ENCODE peak calls at places on chromosomes 6 and 20, in eight cellular contexts. V is CD8-positive, alpha-beta T cell; I is GM20000; G is fibroblast of mammary gland; W is WERI-Rb-1; C is activated CD8-positive, alpha-beta T cell treated with anti-CD3 and anti-CD28 coated beads for 36 hours; S is astrocyte of the spinal cord; J is dorsolateral prefrontal cortex. Z is an unnamed sample.

GRCh38 chr6:11013671-11014070 is 30.4 kb downstream of the ELOVL2 start:
- DNase-seq in J (no peak), C (no peak), I (no peak), W (no peak), G (no peak), S (no peak), V (no peak), Z (no peak)

GRCh38 chr20:41082306-41082705 is 53.7 kb downstream of the TOP1 start:
- DNase-seq in G (no peak), C (no peak), I (no peak), V (no peak), W (no peak), S (no peak), J (no peak), Z (no peak)

GRCh38 chr6:118581489-118581959 is 33.4 kb downstream of the PLN start:
- DNase-seq in V (no peak), I (no peak), J (no peak), G (peak; percentile 75), S (peak; percentile 62), W (no peak), C (no peak), Z (peak; percentile 64)

GRCh38 chr6:82570083-82570482 is 206.5 kb downstream of the TPBG start:
- DNase-seq in V (no peak), S (peak; percentile 32), W (no peak), C (no peak), G (no peak), I (no peak), J (no peak), Z (no peak)

GRCh38 chr20:5203380-5203779 is 76.6 kb downstream of the CDS2 start:
- DNase-seq in S (no peak), J (no peak), C (no peak), G (no peak), I (no peak), W (no peak), V (no peak), Z (no peak)

GRCh38 chr6:35024601-35025054 is 116.5 kb downstream of the TCP11 start:
- DNase-seq in G (peak; percentile 40), S (peak; percentile 65), V (no peak), J (no peak), I (no peak), C (no peak), W (peak; percentile 44), Z (no peak)

GRCh38 chr6:46973029-46973428 is 51.3 kb upstream of the ADGRF5 start:
- DNase-seq in C (no peak), S (no peak), G (no peak), I (no peak), V (no peak), J (no peak), W (no peak), Z (no peak)

GRCh38 chr20:353166-353565 is 6.3 kb downstream of the NRSN2 start:
- DNase-seq in C (no peak), V (no peak), W (no peak), I (no peak), G (no peak), J (no peak), S (no peak), Z (no peak)

GRCh38 chr20:19867940-19868371 is 109.9 kb downstream of the RIN2 start:
- DNase-seq in V (no peak), C (no peak), W (no peak), G (no peak), I (no peak), S (no peak), J (peak; percentile 56), Z (peak; percentile 37)

GRCh38 chr6:53658992-53659391 is 6.6 kb downstream of the KLHL31 start:
- DNase-seq in S (no peak), G (no peak), C (no peak), W (no peak), J (no peak), I (no peak), V (no peak), Z (no peak)

GRCh38 chr6:138724015-138724414 is 49.6 kb upstream of the CCDC28A start:
- DNase-seq in W (no peak), S (peak; percentile 84), I (no peak), C (no peak), V (no peak), J (no peak), G (peak; percentile 5), Z (peak; percentile 34)

GRCh38 chr6:108455688-108456087 is 105.0 kb upstream of the FOXO3 start:
- DNase-seq in S (no peak), G (no peak), W (no peak), V (no peak), J (no peak), C (no peak), I (no peak), Z (no peak)

GRCh38 chr6:148716811-148717210 is 30.0 kb upstream of the UST start:
- DNase-seq in G (peak; percentile 46), V (no peak), J (no peak), S (no peak), C (no peak), W (no peak), I (no peak), Z (no peak)

GRCh38 chr6:79601020-79601609 is 30.0 kb upstream of the SH3BGRL2 start:
- DNase-seq in V (no peak), G (peak; percentile 71), W (no peak), J (no peak), C (no peak), I (no peak), S (peak; percentile 80), Z (no peak)

GRCh38 chr20:38985603-38986170 is 23.5 kb downstream of the DHX35 start:
- DNase-seq in J (no peak), G (peak; percentile 91), I (no peak), S (peak; percentile 83), V (no peak), C (no peak), W (no peak), Z (no peak)

GRCh38 chr20:53258741-53259140 is 286.6 kb downstream of the TSHZ2 start:
- DNase-seq in G (no peak), S (no peak), C (no peak), J (no peak), I (no peak), W (no peak), V (no peak), Z (no peak)

GRCh38 chr6:11865926-11866325 is 87.3 kb upstream of the ADTRP start:
- DNase-seq in C (no peak), V (no peak), S (peak; percentile 41), G (peak; percentile 57), W (no peak), J (no peak), I (no peak), Z (no peak)

GRCh38 chr6:157280153-157280552 is 43.2 kb downstream of the TMEM242 start:
- DNase-seq in G (no peak), V (no peak), W (no peak), C (no peak), J (no peak), S (no peak), I (no peak), Z (no peak)

GRCh38 chr6:157283330-157283898 is 39.9 kb downstream of the TMEM242 start:
- DNase-seq in J (no peak), V (no peak), G (no peak), I (no peak), C (no peak), W (no peak), S (no peak), Z (no peak)

GRCh38 chr6:157280947-157281346 is 42.4 kb downstream of the TMEM242 start:
- DNase-seq in J (no peak), W (no peak), S (no peak), V (no peak), I (no peak), G (no peak), C (no peak), Z (no peak)

GRCh38 chr6:157282279-157282678 is 41.0 kb downstream of the TMEM242 start:
- DNase-seq in G (no peak), C (no peak), W (no peak), S (no peak), J (no peak), V (no peak), I (no peak), Z (no peak)

DNA sequence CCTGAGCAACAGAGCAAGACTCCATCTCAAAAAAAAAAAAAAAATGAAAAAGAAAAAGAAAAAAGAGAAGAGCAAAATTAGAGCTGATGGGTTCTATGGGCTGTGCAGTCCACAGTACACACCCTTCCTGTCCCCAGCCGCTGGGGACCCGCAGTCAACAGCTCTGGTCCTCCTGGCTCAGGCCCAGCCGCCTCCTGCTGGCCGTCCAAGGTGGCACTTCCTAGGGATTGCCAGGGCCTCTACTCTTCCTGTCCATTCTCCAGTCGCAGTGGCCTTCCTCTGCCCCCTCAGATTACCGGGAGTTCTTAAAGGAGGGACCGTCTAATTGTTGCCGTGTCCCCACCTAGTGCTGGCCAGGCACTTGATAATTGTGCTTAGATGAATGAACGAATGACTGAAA is 41.7 kb downstream of the TMEM242 start:
- DNase-seq in W (peak; percentile 52), V (no peak), S (no peak), J (no peak), G (no peak), C (no peak), I (no peak), Z (no peak)
- TF ChIP-seq CTCF in W (peak; percentile 75), V (no peak), S (peak; percentile 33), J (no peak), G (no peak), C (no peak), I (no peak), Z (peak; percentile 22)

GRCh38 chr20:4195499-4195898 is 180.1 kb upstream of the RNF24 start:
- DNase-seq in V (no peak), I (no peak), G (peak; percentile 27), W (peak; percentile 46), J (peak; percentile 56), C (no peak), S (peak; percentile 12), Z (no peak)
- TF ChIP-seq CTCF in V (no peak), I (no peak), G (peak; percentile 46), W (peak; percentile 75), J (peak; percentile 31), C (no peak), S (peak; percentile 71), Z (no peak)

GRCh38 chr20:17819395-17820093 is 119.8 kb downstream of the BANF2 start:
- DNase-seq in W (no peak), C (no peak), J (no peak), V (no peak), G (no peak), S (no peak), I (no peak), Z (no peak)
- TF ChIP-seq CTCF in W (no peak), C (no peak), J (no peak), V (no peak), G (no peak), S (no peak), I (no peak), Z (no peak)

DNA sequence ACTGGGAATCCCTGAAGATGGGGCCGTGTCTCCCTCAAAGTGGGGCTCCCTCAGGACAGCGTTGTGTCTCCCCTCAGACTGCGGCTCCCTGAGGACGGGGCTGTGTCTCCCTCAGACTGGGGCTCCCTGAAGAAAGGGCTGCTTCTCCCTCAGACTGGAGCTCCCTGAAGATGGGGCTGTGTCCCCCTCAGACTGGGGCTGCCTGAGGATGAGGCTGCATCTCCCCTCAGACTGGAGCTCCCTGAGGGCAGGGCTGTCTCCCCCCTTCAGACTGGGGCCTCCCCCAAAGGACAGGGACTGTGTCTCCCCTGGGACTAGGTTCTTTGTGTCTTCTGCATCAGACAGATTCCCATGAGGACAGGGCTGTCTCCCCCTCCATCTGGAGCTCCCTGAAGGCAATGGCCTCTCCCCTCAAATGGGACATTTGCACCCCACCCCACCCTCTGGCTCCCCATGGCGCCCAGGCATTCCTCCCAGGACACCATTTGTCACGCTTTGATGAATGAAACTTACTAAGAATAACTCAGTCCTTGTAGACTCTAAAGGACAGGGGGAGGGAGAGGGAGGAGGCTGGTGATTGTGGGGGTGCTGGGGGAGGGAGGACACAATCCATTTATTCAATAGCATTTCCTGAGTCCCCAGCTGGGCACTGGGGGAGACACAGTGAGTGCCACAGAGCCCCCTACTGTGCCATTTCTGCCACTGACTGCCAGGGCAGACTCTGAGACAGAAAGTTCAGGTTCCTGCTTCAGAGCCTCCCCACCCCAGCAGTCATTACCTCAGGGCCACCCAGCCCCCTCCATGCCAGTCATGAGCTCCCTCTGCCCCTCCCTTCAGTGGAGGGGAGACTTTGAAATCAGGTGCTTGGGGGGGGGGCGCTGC is 122.4 kb downstream of the MRPL14 start:
- DNase-seq in V (no peak), G (no peak), J (no peak), I (peak; percentile 35), S (no peak), C (peak; percentile 61), W (no peak), Z (peak; percentile 66)
- TF ChIP-seq CTCF in V (no peak), G (peak; percentile 23), J (no peak), I (peak; percentile 11), S (peak; percentile 41), C (no peak), W (peak; percentile 43), Z (no peak)

Z was measured in gastrocnemius medialis.